ENCODE peak calls at places on chromosomes 2 and 18, in seven cellular contexts. P is GM23338, C is GM20000, F is astrocyte, Q is neural progenitor cell, Y is kidney, U is RWPE2. W is an unnamed sample.

GRCh38 chr2:54470241-54470938 is 14.3 kb downstream of the SPTBN1 start:
- DNase-seq in Q (no peak), P (no peak), C (no peak), U (no peak), F (peak), Y (no peak), W (no peak)

GRCh38 chr2:200966770-200967169 is 3.3 kb upstream of the ORC2 start:
- DNase-seq in P (no peak), Y (no peak), C (peak), F (peak), U (no peak), Q (no peak), W (no peak)

GRCh38 chr2:965640-966147 is 15.0 kb downstream of the SNTG2 start:
- DNase-seq in Q (no peak), Y (no peak), F (no peak), P (no peak), U (no peak), C (no peak), W (no peak)

GRCh38 chr2:45412754-45413379 is 198.2 kb downstream of the SRBD1 start:
- DNase-seq in F (peak), Y (no peak), P (peak), Q (no peak), C (no peak), U (no peak), W (no peak)

GRCh38 chr18:70019136-70019535 is 71.5 kb upstream of the CD226 start:
- DNase-seq in Y (no peak), F (no peak), U (no peak), P (no peak), C (no peak), Q (no peak), W (no peak)

GRCh38 chr2:177543007-177543760 is 150.6 kb downstream of the AGPS start:
- DNase-seq in Q (no peak), C (no peak), Y (no peak), F (peak), U (no peak), P (no peak), W (no peak)

GRCh38 chr18:10315542-10315941 is 138.9 kb upstream of the APCDD1 start:
- DNase-seq in U (no peak), C (no peak), P (no peak), Q (no peak), Y (no peak), F (no peak), W (no peak)

GRCh38 chr2:15142069-15142689 is 419.0 kb downstream of the NBAS start:
- DNase-seq in Q (no peak), P (no peak), C (peak), Y (no peak), U (no peak), F (no peak), W (no peak)

GRCh38 chr18:8586956-8587355 is 22.3 kb upstream of the RAB12 start:
- DNase-seq in U (no peak), Q (no peak), P (no peak), Y (no peak), F (no peak), C (no peak), W (no peak)

GRCh38 chr2:65749549-65749948 is 317.1 kb upstream of the SPRED2 start:
- DNase-seq in U (no peak), Y (no peak), C (no peak), F (peak), Q (no peak), P (no peak), W (no peak)

GRCh38 chr18:78092901-78093300 is 843.3 kb downstream of the GALR1 start:
- DNase-seq in U (no peak), F (no peak), P (no peak), Y (no peak), C (no peak), Q (no peak), W (no peak)

GRCh38 chr2:213834746-213835145 is 550.5 kb downstream of the SPAG16 start:
- DNase-seq in C (no peak), F (no peak), Q (no peak), U (no peak), Y (no peak), P (no peak), W (no peak)

GRCh38 chr2:148653437-148653836 is 8.9 kb downstream of the EPC2 start:
- DNase-seq in Q (no peak), Y (no peak), C (peak), U (no peak), F (no peak), P (no peak), W (no peak)

GRCh38 chr2:38056216-38056615 is 19.7 kb downstream of the CYP1B1 start:
- DNase-seq in C (no peak), Y (no peak), Q (no peak), F (no peak), P (no peak), U (no peak), W (no peak)

GRCh38 chr2:162072976-162073775 is 839 bp downstream of the DPP4 start:
- DNase-seq in U (no peak), F (no peak), Q (peak), Y (no peak), P (peak), C (peak), W (peak)

GRCh38 chr2:37984589-37984988 is 59.5 kb downstream of the RMDN2 start:
- DNase-seq in P (peak), Y (no peak), Q (no peak), C (no peak), F (peak), U (no peak), W (no peak)

GRCh38 chr2:238927746-238928519 is 80.0 kb downstream of the TWIST2 start:
- DNase-seq in Y (peak), P (no peak), F (no peak), Q (no peak), U (peak), C (no peak), W (peak)

GRCh38 chr2:219514196-219514761 is at the start of gene ASIC4:
- DNase-seq in U (no peak), Y (peak), P (peak), F (no peak), C (no peak), Q (peak), W (no peak)

GRCh38 chr2:65877331-65877791 is 445.0 kb upstream of the SPRED2 start:
- DNase-seq in Q (no peak), P (no peak), U (no peak), Y (no peak), F (no peak), C (no peak), W (no peak)

GRCh38 chr2:97763176-97763845 is 49.9 kb downstream of the ZAP70 start:
- DNase-seq in C (no peak), Q (no peak), Y (peak), F (no peak), P (no peak), U (peak), W (no peak)

GRCh38 chr2:160269803-160270570 is 69.9 kb upstream of the ITGB6 start:
- DNase-seq in C (peak), Q (peak), Y (peak), F (peak), P (peak), U (no peak), W (peak)

GRCh38 chr2:67445652-67446268 is 48.6 kb downstream of the ETAA1 start:
- DNase-seq in F (no peak), Y (no peak), P (no peak), Q (no peak), C (no peak), U (no peak), W (no peak)

GRCh38 chr2:179857236-179857635 is 4.2 kb downstream of the ZNF385B start:
- DNase-seq in Q (peak), Y (no peak), P (no peak), C (no peak), U (no peak), F (no peak), W (no peak)

GRCh38 chr2:71502941-71503738 is 49.8 kb downstream of the DYSF start:
- DNase-seq in Y (no peak), F (no peak), P (no peak), U (no peak), Q (no peak), C (no peak), W (no peak)

GRCh38 chr18:27996792-27997191 is 180.1 kb downstream of the CDH2 start:
- DNase-seq in F (peak), P (no peak), Q (no peak), Y (no peak), U (no peak), C (no peak), W (no peak)

GRCh38 chr2:48508461-48509124 is 21.4 kb upstream of the STON1 start:
- DNase-seq in Y (no peak), C (no peak), F (peak), P (peak), Q (peak), U (no peak), W (no peak)

GRCh38 chr2:120910069-120910468 is 174.4 kb downstream of the GLI2 start:
- DNase-seq in C (no peak), Q (no peak), P (no peak), Y (peak), U (no peak), F (no peak), W (peak)

GRCh38 chr2:120907822-120908221 is 172.2 kb downstream of the GLI2 start:
- DNase-seq in Q (no peak), C (no peak), F (no peak), P (no peak), Y (no peak), U (no peak), W (no peak)

GRCh38 chr2:120908314-120908975 is 172.8 kb downstream of the GLI2 start:
- DNase-seq in U (no peak), C (no peak), F (no peak), Y (no peak), P (no peak), Q (no peak), W (peak)

GRCh38 chr2:120910956-120911951 is 175.6 kb downstream of the GLI2 start:
- DNase-seq in C (no peak), F (no peak), U (no peak), Y (peak), P (no peak), Q (no peak), W (peak)

DNA sequence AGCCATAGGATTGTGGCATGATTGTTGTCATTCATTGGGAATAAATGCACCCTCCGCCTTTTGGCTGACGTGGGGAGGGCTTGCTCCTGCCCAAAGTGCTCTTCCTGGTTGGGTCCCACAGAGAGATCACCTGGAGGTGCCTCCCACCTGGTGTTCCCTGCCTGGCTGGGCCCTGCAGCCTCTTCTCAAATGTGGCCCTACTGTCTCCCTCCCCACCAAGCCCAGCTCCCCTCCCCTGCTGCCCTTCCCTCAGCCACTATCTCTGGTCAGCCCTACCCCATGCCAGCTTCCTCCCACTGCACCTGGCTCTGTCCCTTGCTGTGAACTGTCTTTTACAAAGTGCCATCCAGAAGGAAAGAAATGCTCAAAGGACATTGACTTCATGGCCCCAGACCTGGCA is 173.4 kb downstream of the GLI2 start:
- DNase-seq in Q (no peak), C (no peak), U (no peak), P (no peak), Y (no peak), F (no peak), W (peak)
- TF ChIP-seq CTCF in Q (no peak), C (no peak), U (no peak), P (no peak), Y (no peak), F (no peak), W (no peak)

GRCh38 chr18:2451556-2451955 is 119.7 kb downstream of the METTL4 start:
- DNase-seq in Q (no peak), C (no peak), U (no peak), Y (no peak), P (no peak), F (no peak), W (no peak)
- TF ChIP-seq CTCF in Q (no peak), C (no peak), U (no peak), Y (no peak), P (no peak), F (no peak), W (no peak)

DNA sequence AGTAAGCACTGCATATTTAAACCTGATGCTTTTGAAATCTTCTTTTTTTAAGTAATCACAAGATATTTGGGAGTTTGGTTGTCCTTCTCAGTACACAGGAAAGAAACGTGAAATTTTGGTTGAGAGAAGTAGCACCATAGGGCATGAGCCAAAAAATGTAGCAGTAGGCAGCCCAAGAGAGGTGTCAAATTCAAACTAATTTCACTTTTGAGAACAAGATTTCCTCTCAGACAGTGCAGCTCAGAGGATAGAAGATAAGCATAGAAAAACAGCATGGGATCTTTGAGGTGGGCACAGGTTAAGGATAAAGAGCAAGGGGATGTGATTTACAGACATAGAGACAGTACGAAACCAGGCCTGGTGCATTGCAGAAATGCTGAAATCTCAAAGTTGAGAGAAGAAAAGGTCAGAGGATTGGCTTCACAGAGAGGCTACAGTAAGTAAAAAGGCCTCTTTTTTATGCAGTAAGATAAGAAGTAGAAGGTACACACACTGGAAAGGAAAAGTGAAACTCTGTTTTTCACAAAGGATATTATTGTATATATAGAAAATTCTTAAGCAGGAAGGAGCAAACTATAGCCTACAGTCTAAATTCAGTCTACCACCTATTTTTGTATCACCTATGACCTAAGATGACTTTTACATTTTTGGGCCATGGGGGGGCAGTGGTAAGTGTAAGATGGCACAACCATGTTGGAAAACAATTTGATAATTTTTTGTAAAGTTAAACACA is 89.8 kb downstream of the PKP4 start:
- DNase-seq in Y (no peak), P (no peak), Q (no peak), U (no peak), F (no peak), C (peak), W (no peak)
- TF ChIP-seq CTCF in Y (no peak), P (peak), Q (no peak), U (no peak), F (no peak), C (peak), W (peak)

GRCh38 chr2:51335072-51336058 is 303.4 kb upstream of the NRXN1 start:
- DNase-seq in C (no peak), P (peak), F (no peak), Y (no peak), U (no peak), Q (peak), W (no peak)

GRCh38 chr2:51324028-51324427 is 292.1 kb upstream of the NRXN1 start:
- DNase-seq in Y (no peak), P (no peak), U (no peak), Q (no peak), C (no peak), F (no peak), W (no peak)

GRCh38 chr2:51329512-51329911 is 297.6 kb upstream of the NRXN1 start:
- DNase-seq in C (no peak), P (no peak), U (no peak), Q (no peak), Y (no peak), F (no peak), W (no peak)
- TF ChIP-seq CTCF in C (no peak), P (no peak), U (no peak), Q (no peak), Y (no peak), F (no peak), W (no peak)

DNA sequence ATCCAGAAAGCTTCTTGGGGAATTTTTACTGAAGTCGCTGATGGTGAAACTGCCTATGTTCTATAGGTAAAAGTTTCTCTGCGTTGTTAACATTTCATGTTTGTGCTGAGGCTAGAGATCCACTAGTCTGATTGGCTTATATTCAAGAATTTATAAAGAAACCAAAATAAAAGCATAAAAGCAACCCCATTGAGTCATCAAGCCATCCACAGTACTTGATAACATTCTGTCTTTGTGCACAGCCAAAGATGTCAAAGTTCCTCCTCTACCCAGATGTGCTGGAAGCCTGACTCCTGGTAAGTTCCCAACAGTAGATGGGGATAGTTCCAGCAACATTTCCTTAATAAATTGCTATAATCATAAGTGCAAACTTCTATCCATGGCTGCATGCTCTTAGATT is 107.8 kb downstream of the TANC1 start:
- DNase-seq in U (no peak), Q (no peak), C (no peak), Y (no peak), F (peak), P (no peak), W (no peak)
- TF ChIP-seq CTCF in U (no peak), Q (no peak), C (no peak), Y (no peak), F (no peak), P (no peak), W (peak)

GRCh38 chr2:2566396-2567323 is 235.6 kb upstream of the MYT1L start:
- DNase-seq in P (no peak), U (no peak), Y (no peak), Q (no peak), C (no peak), F (no peak), W (no peak)

GRCh38 chr2:2569836-2570235 is 238.8 kb upstream of the MYT1L start:
- DNase-seq in P (no peak), U (no peak), C (no peak), Y (no peak), F (no peak), Q (no peak), W (no peak)

GRCh38 chr2:2568411-2568810 is 237.3 kb upstream of the MYT1L start:
- DNase-seq in Q (no peak), Y (no peak), F (no peak), U (no peak), P (no peak), C (no peak), W (no peak)

GRCh38 chr2:2569306-2569705 is 238.2 kb upstream of the MYT1L start:
- DNase-seq in Y (no peak), U (no peak), P (no peak), C (no peak), Q (no peak), F (no peak), W (no peak)

DNA sequence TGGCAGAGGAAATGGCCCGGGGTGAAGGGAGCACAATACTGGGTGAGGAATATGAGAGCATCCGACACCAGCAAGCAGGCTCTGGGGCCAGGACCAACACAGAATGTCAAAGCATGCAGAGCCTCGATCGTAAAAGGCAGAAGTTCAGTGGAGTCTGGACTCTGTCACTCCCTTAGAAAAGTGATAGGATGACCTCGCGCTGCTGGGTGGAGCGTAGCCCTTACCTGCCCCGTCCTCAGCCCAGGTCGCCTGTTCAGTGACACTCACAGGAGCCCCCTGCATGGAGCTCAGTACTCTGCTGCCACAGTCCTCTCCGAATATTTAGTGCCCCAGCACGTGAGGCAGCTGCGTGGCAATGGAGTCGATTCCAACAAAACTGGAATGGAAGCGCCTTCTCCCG is 236.7 kb upstream of the MYT1L start:
- DNase-seq in P (no peak), C (no peak), F (no peak), Q (no peak), Y (no peak), U (no peak), W (no peak)
- TF ChIP-seq CTCF in P (no peak), C (no peak), F (no peak), Q (no peak), Y (no peak), U (no peak), W (no peak)

GRCh38 chr2:233430091-233430490 is 75.8 kb downstream of the DGKD start:
- DNase-seq in C (no peak), F (peak), P (no peak), Y (no peak), U (no peak), Q (no peak), W (no peak)
- TF ChIP-seq CTCF in C (no peak), F (no peak), P (no peak), Y (no peak), U (no peak), Q (no peak), W (no peak)

GRCh38 chr18:48022531-48023330 is 92.3 kb upstream of the SMAD2 start:
- DNase-seq in Y (no peak), F (peak), U (peak), C (peak), P (peak), Q (peak), W (no peak)

GRCh38 chr18:48024009-48024512 is 93.6 kb upstream of the SMAD2 start:
- DNase-seq in Q (no peak), U (peak), P (no peak), F (no peak), C (no peak), Y (peak), W (no peak)

GRCh38 chr18:48022021-48022420 is 91.6 kb upstream of the SMAD2 start:
- DNase-seq in U (peak), Q (no peak), P (no peak), C (no peak), Y (peak), F (no peak), W (peak)

GRCh38 chr18:48024891-48025660 is 94.6 kb upstream of the SMAD2 start:
- DNase-seq in P (no peak), F (no peak), Q (no peak), C (no peak), Y (peak), U (peak), W (peak)

GRCh38 chr18:48023334-48024008 is 93.0 kb upstream of the SMAD2 start:
- DNase-seq in F (peak), P (peak), C (peak), U (peak), Q (peak), Y (peak), W (no peak)
- TF ChIP-seq CTCF in F (peak), P (peak), C (no peak), U (peak), Q (peak), Y (peak), W (peak)

GRCh38 chr2:73385486-73386341 is at the start of gene ALMS1:
- DNase-seq in Y (peak), Q (peak), U (peak), F (peak), C (peak), P (peak), W (peak)
- TF ChIP-seq CTCF in Y (no peak), Q (peak), U (no peak), F (no peak), C (peak), P (no peak), W (peak)

DNA sequence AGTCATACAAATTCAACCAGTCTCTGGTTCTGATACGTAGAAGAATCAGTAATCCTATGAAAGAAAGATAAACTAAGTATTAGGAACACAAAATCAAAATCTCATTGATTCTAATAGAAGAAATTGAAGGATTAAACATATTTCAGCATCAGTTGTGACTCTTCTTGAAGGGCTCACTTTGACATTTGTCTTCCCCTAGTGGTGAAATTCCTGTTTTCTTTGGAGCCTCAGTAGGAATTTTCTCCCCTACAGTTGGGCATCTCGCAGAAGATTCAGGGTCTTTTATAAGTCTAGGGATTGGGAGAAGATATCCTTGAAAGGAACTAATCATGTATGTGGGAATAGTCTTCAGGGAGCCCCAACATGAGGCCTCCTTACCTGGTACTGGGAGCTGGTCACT is 2.8 kb upstream of the CRYGB start:
- DNase-seq in Y (no peak), Q (no peak), F (no peak), C (no peak), P (peak), U (no peak), W (no peak)
- TF ChIP-seq CTCF in Y (no peak), Q (peak), F (peak), C (no peak), P (peak), U (peak), W (peak)